ENCODE peak calls at places on chromosomes 3 and 15, in seven cellular contexts. N is GM12891; Q is fibroblast of gingiva; A is RPMI8226; Z is kidney glomerular epithelial cell; S is activated CD8-positive, alpha-beta T cell treated with anti-CD3 and anti-CD28 coated beads, Interleukin-2, amount 10 ng/mL, durations not matched to agents 7 days and 5 days; R is ovary. E is an unnamed sample.

GRCh38 chr3:194967126-194968117 is 281.7 kb downstream of the FAM43A start:
- DNase-seq in N (no peak), Q (no peak), A (no peak), Z (no peak), S (no peak), R (no peak), E (no peak)

GRCh38 chr15:37038036-37038715 is 62.2 kb downstream of the MEIS2 start:
- DNase-seq in N (no peak), Q (no peak), A (no peak), Z (no peak), S (no peak), R (no peak), E (no peak)

GRCh38 chr3:58535531-58536500 is 1.2 kb downstream of the ACOX2 start:
- DNase-seq in N (no peak), Q (no peak), A (no peak), Z (peak), S (no peak), R (no peak), E (no peak)

GRCh38 chr3:185878920-185879319 is 54.1 kb upstream of the IGF2BP2 start:
- DNase-seq in N (no peak), Q (no peak), A (no peak), Z (no peak), S (no peak), R (no peak), E (no peak)

GRCh38 chr15:29770796-29771195 is 51.5 kb downstream of the TJP1 start:
- DNase-seq in N (no peak), Q (no peak), A (no peak), Z (no peak), S (no peak), R (no peak), E (no peak)

GRCh38 chr15:39416258-39416657 is 164.6 kb upstream of the THBS1 start:
- DNase-seq in N (no peak), Q (no peak), A (no peak), Z (no peak), S (no peak), R (no peak), E (no peak)

GRCh38 chr3:13587442-13587841 is 38.5 kb downstream of the FBLN2 start:
- DNase-seq in N (no peak), Q (no peak), A (no peak), Z (no peak), S (no peak), R (no peak), E (no peak)

GRCh38 chr3:197554196-197554561 is 1.6 kb downstream of the BDH1 start:
- DNase-seq in N (no peak), Q (no peak), A (no peak), Z (no peak), S (no peak), R (no peak), E (peak)

GRCh38 chr15:99399612-99400011 is 148.3 kb downstream of the LRRC28 start:
- DNase-seq in N (no peak), Q (no peak), A (no peak), Z (peak), S (no peak), R (no peak), E (no peak)

GRCh38 chr3:23493846-23494245 is 290.7 kb downstream of the UBE2E2 start:
- DNase-seq in N (no peak), Q (no peak), A (no peak), Z (peak), S (no peak), R (no peak), E (no peak)

GRCh38 chr15:79307251-79307650 is 3.7 kb upstream of the TMED3 start:
- DNase-seq in N (no peak), Q (no peak), A (no peak), Z (no peak), S (no peak), R (no peak), E (no peak)

GRCh38 chr3:193732827-193733226 is 139.8 kb downstream of the OPA1 start:
- DNase-seq in N (no peak), Q (no peak), A (no peak), Z (no peak), S (no peak), R (no peak), E (no peak)

GRCh38 chr15:29747837-29748417 is 74.3 kb downstream of the TJP1 start:
- DNase-seq in N (no peak), Q (peak), A (no peak), Z (no peak), S (no peak), R (no peak), E (peak)

GRCh38 chr3:177694316-177694715 is 497.0 kb upstream of the TBL1XR1 start:
- DNase-seq in N (no peak), Q (peak), A (no peak), Z (no peak), S (no peak), R (no peak), E (no peak)

GRCh38 chr3:8319935-8320634 is 181.5 kb upstream of the LMCD1 start:
- DNase-seq in N (no peak), Q (no peak), A (no peak), Z (peak), S (no peak), R (no peak), E (no peak)

GRCh38 chr3:178010306-178010705 is 525.9 kb upstream of the KCNMB2 start:
- DNase-seq in N (no peak), Q (no peak), A (no peak), Z (no peak), S (no peak), R (no peak), E (no peak)

GRCh38 chr15:40367038-40367672 is 9.1 kb downstream of the DISP2 start:
- DNase-seq in N (no peak), Q (no peak), A (no peak), Z (no peak), S (no peak), R (peak), E (no peak)

GRCh38 chr3:197522183-197522715 is 33.5 kb downstream of the BDH1 start:
- DNase-seq in N (no peak), Q (no peak), A (no peak), Z (no peak), S (no peak), R (no peak), E (no peak)

GRCh38 chr15:92901053-92901761 is 1.1 kb downstream of the CHD2 start:
- DNase-seq in N (no peak), Q (no peak), A (peak), Z (peak), S (no peak), R (no peak), E (peak)

GRCh38 chr3:72629191-72629611 is 219.0 kb downstream of the SHQ1 start:
- DNase-seq in N (no peak), Q (no peak), A (peak), Z (peak), S (no peak), R (no peak), E (no peak)

GRCh38 chr15:61530769-61531168 is 301.7 kb upstream of the RORA start:
- DNase-seq in N (no peak), Q (peak), A (no peak), Z (no peak), S (no peak), R (no peak), E (no peak)

GRCh38 chr3:97131476-97131875 is 317.1 kb downstream of the EPHA6 start:
- DNase-seq in N (no peak), Q (no peak), A (no peak), Z (no peak), S (no peak), R (no peak), E (no peak)

GRCh38 chr15:73708691-73709090 is 24.5 kb downstream of the CD276 start:
- DNase-seq in N (no peak), Q (no peak), A (no peak), Z (no peak), S (no peak), R (no peak), E (no peak)

GRCh38 chr3:19954676-19955075 is 7.8 kb downstream of the RAB5A start:
- DNase-seq in N (no peak), Q (no peak), A (no peak), Z (no peak), S (no peak), R (no peak), E (no peak)

GRCh38 chr3:61381745-61382392 is 130.6 kb upstream of the FHIT start:
- DNase-seq in N (peak), Q (no peak), A (peak), Z (peak), S (peak), R (no peak), E (peak)

GRCh38 chr15:38536201-38536676 is 28.4 kb downstream of the RASGRP1 start:
- DNase-seq in N (no peak), Q (peak), A (no peak), Z (peak), S (peak), R (peak), E (no peak)

GRCh38 chr15:32641517-32642059 is at the start of gene SCG5:
- DNase-seq in N (no peak), Q (no peak), A (no peak), Z (no peak), S (no peak), R (peak), E (no peak)

GRCh38 chr15:80163217-80163616 is 10.4 kb downstream of the FAH start:
- DNase-seq in N (no peak), Q (no peak), A (no peak), Z (no peak), S (no peak), R (no peak), E (no peak)

GRCh38 chr15:43104426-43104825 is 1.4 kb downstream of the UBR1 start:
- DNase-seq in N (no peak), Q (no peak), A (no peak), Z (no peak), S (no peak), R (no peak), E (no peak)

GRCh38 chr3:74465652-74466415 is 148.6 kb downstream of the CNTN3 start:
- DNase-seq in N (no peak), Q (peak), A (no peak), Z (no peak), S (no peak), R (no peak), E (no peak)

GRCh38 chr3:165195226-165195625 is 958 bp downstream of the SLITRK3 start:
- DNase-seq in N (no peak), Q (no peak), A (no peak), Z (no peak), S (no peak), R (no peak), E (no peak)

GRCh38 chr3:2823016-2823415 is 287.2 kb downstream of the IL5RA start:
- DNase-seq in N (no peak), Q (no peak), A (no peak), Z (peak), S (no peak), R (no peak), E (no peak)